ENCODE peak calls at places on chromosomes 12 and 14, in nine cellular contexts. S, B, Q, C, D, T, M, E and I are unnamed samples.
A peak's percentile ranks its signal among the peaks of the same experiment; 100 is the strongest.

GRCh38 chr12:28507055-28507454 is 316.8 kb downstream of the CCDC91 start:
- DNase-seq in Q (no peak), S (no peak), D (no peak), T (no peak), B (no peak), C (no peak), M (no peak), E (no peak), I (no peak)

GRCh38 chr14:104895786-104896642 is 28.7 kb upstream of the PLD4 start:
- DNase-seq in M (peak; percentile 61), Q (no peak), B (peak; percentile 20), E (peak; percentile 46), D (peak; percentile 75), T (no peak), C (peak; percentile 11), S (peak; percentile 70), I (no peak)

GRCh38 chr14:61589691-61590521 is 105.4 kb upstream of the HIF1A start:
- DNase-seq in M (no peak), D (no peak), T (no peak), C (no peak), Q (no peak), E (no peak), S (no peak), B (no peak), I (no peak)

GRCh38 chr12:115946092-115946491 is 331.4 kb downstream of the MED13L start:
- DNase-seq in Q (no peak), C (no peak), S (no peak), T (no peak), D (no peak), B (no peak), M (no peak), E (no peak), I (no peak)

GRCh38 chr14:64507376-64508156 is 3.0 kb downstream of the ZBTB1 start:
- DNase-seq in E (no peak), M (no peak), B (no peak), S (no peak), Q (no peak), T (no peak), D (no peak), C (no peak), I (no peak)

GRCh38 chr14:55446127-55446736 is 5.8 kb upstream of the TBPL2 start:
- DNase-seq in B (peak; percentile 65), Q (peak; percentile 64), C (peak; percentile 60), S (peak; percentile 53), E (peak; percentile 75), T (no peak), M (peak; percentile 75), D (peak; percentile 33), I (no peak)

GRCh38 chr12:123441523-123442164 is 5.2 kb upstream of the RILPL2 start:
- DNase-seq in M (no peak), D (no peak), C (no peak), B (no peak), S (no peak), Q (no peak), T (peak; percentile 73), E (no peak), I (no peak)

GRCh38 chr14:49621114-49621881 is 699 bp downstream of the MGAT2 start:
- DNase-seq in Q (no peak), B (peak; percentile 66), S (peak; percentile 63), E (no peak), M (peak; percentile 76), T (no peak), D (peak; percentile 78), C (peak; percentile 75), I (peak; percentile 34)

GRCh38 chr14:68719634-68720384 is 73.1 kb downstream of the ZFP36L1 start:
- DNase-seq in B (no peak), D (no peak), T (no peak), S (no peak), Q (no peak), C (no peak), E (no peak), M (no peak), I (no peak)

GRCh38 chr14:59503256-59503655 is 18.9 kb downstream of the JKAMP start:
- DNase-seq in B (no peak), E (no peak), Q (no peak), T (no peak), C (no peak), D (no peak), S (no peak), M (no peak), I (no peak)

GRCh38 chr12:93608313-93608712 is 35.8 kb downstream of the SOCS2 start:
- DNase-seq in Q (no peak), D (no peak), M (no peak), S (no peak), E (no peak), C (no peak), B (no peak), T (no peak), I (no peak)

GRCh38 chr14:39491134-39491541 is 58.9 kb upstream of the FBXO33 start:
- DNase-seq in B (no peak), D (no peak), S (no peak), T (no peak), Q (peak; percentile 59), C (no peak), M (peak; percentile 1), E (peak; percentile 46), I (no peak)

GRCh38 chr12:98352835-98353234 is 162.6 kb upstream of the TMPO start:
- DNase-seq in C (no peak), M (no peak), Q (no peak), E (no peak), D (no peak), B (no peak), S (no peak), T (no peak), I (no peak)

GRCh38 chr14:36690301-36691020 is 28.8 kb downstream of the PAX9 start:
- DNase-seq in E (no peak), B (no peak), Q (no peak), D (no peak), M (no peak), T (no peak), S (no peak), C (no peak), I (no peak)

GRCh38 chr12:2439332-2440100 is 355.3 kb upstream of the FKBP4 start:
- DNase-seq in T (no peak), S (no peak), B (no peak), C (no peak), D (no peak), Q (no peak), M (no peak), E (no peak), I (no peak)
- TF ChIP-seq EP300 in T (no peak), S (no peak), B (no peak), C (no peak), D (no peak), Q (no peak), M (no peak), E (no peak), I (no peak)

GRCh38 chr12:6929806-6930452 is 2.2 kb downstream of the ATN1 start:
- DNase-seq in C (no peak), E (no peak), S (no peak), D (no peak), M (no peak), Q (no peak), B (no peak), T (no peak), I (no peak)

GRCh38 chr12:6925543-6926279 is 2.0 kb upstream of the ATN1 start:
- DNase-seq in T (no peak), Q (no peak), B (peak; percentile 85), M (peak; percentile 65), E (peak; percentile 84), S (peak; percentile 77), D (peak; percentile 87), C (peak; percentile 76), I (peak; percentile 72)

GRCh38 chr12:6927379-6927991 is at the start of gene ATN1:
- DNase-seq in S (peak; percentile 68), C (peak; percentile 79), Q (no peak), T (no peak), B (peak; percentile 96), D (peak; percentile 67), M (peak; percentile 91), E (peak; percentile 83), I (peak; percentile 78)

GRCh38 chr12:6928703-6929407 is 1.1 kb downstream of the ATN1 start:
- DNase-seq in Q (no peak), C (no peak), T (no peak), S (no peak), D (no peak), B (no peak), E (no peak), M (no peak), I (no peak)

GRCh38 chr12:6927999-6928702 is 392 bp downstream of the ATN1 start:
- DNase-seq in C (no peak), Q (no peak), T (no peak), E (no peak), S (no peak), D (no peak), B (peak; percentile 62), M (peak; percentile 78), I (no peak)
- H3K27me3 ChIP-seq in C (no peaks in the 10 kb centered on the region), Q (no peaks in the 10 kb centered on the region), T (no peaks in the 10 kb centered on the region), E (no peaks in the 10 kb centered on the region), S (no peaks in the 10 kb centered on the region), D (no peaks in the 10 kb centered on the region), B (no peaks in the 10 kb centered on the region), M (no peaks in the 10 kb centered on the region), I (no peaks in the 10 kb centered on the region)

GRCh38 chr12:75533239-75533638 is 21.8 kb upstream of the KRR1 start:
- DNase-seq in C (no peak), D (no peak), E (no peak), S (no peak), Q (no peak), B (no peak), M (no peak), T (no peak), I (no peak)
- TF ChIP-seq EP300 in C (no peak), D (no peak), E (no peak), S (no peak), Q (no peak), B (no peak), M (no peak), T (no peak), I (no peak)

GRCh38 chr14:99734406-99735051 is 50.4 kb downstream of the CYP46A1 start:
- DNase-seq in S (peak; percentile 69), M (no peak), E (no peak), Q (no peak), B (peak; percentile 15), T (no peak), C (peak; percentile 7), D (peak; percentile 18), I (no peak)

GRCh38 chr14:99732436-99733220 is 48.5 kb downstream of the CYP46A1 start:
- DNase-seq in D (peak; percentile 17), B (peak; percentile 18), T (no peak), E (no peak), Q (no peak), S (no peak), M (no peak), C (peak; percentile 6), I (no peak)

GRCh38 chr14:99735189-99736135 is 51.4 kb downstream of the CYP46A1 start:
- DNase-seq in T (no peak), E (no peak), M (no peak), C (peak; percentile 4), D (no peak), S (no peak), Q (no peak), B (peak; percentile 10), I (no peak)

GRCh38 chr14:99733221-99733550 is 49.1 kb downstream of the CYP46A1 start:
- DNase-seq in T (no peak), Q (no peak), C (no peak), E (no peak), D (no peak), M (no peak), B (peak; percentile 11), S (no peak), I (no peak)

GRCh38 chr14:99733551-99734405 is 49.7 kb downstream of the CYP46A1 start:
- DNase-seq in Q (no peak), E (no peak), C (peak; percentile 29), D (peak; percentile 54), M (no peak), T (no peak), S (no peak), B (peak; percentile 21), I (peak; percentile 35)
- H3K27me3 ChIP-seq in Q (peaks cover 9% of the 10 kb centered on the region), E (no peaks in the 10 kb centered on the region), C (peaks cover 36% of the 10 kb centered on the region), D (no peaks in the 10 kb centered on the region), M (no peaks in the 10 kb centered on the region), T (peaks cover 2% of the 10 kb centered on the region), S (peaks cover 20% of the 10 kb centered on the region), B (no peaks in the 10 kb centered on the region), I (no peaks in the 10 kb centered on the region)